ENCODE peak calls at places on chromosomes 13 and 19, in six cellular contexts. L is upper lobe of right lung, H is cardiac muscle cell, I is neural progenitor cell, P is esophagus squamous epithelium, D is breast epithelium. U is an unnamed sample.

GRCh38 chr19:55447421-55448174 is 4.5 kb upstream of the SHISA7 start:
- DNase-seq in L (no peak), H (no peak), I (peak; percentile 68), P (no peak), D (no peak), U (no peak)

GRCh38 chr19:10227215-10227971 is 3.7 kb downstream of the S1PR2 start:
- DNase-seq in L (peak; percentile 63), H (no peak), I (no peak), P (no peak), D (no peak), U (no peak)

GRCh38 chr19:50341091-50341564 is 12.0 kb upstream of the KCNC3 start:
- DNase-seq in L (no peak), H (no peak), I (no peak), P (no peak), D (no peak), U (no peak)

GRCh38 chr19:15587663-15588062 is 27.4 kb upstream of the CYP4F8 start:
- DNase-seq in L (peak; percentile 84), H (no peak), I (no peak), P (no peak), D (no peak), U (no peak)

GRCh38 chr19:33227242-33227650 is 1.6 kb upstream of the SLC7A10 start:
- DNase-seq in L (peak; percentile 84), H (no peak), I (no peak), P (no peak), D (no peak), U (no peak)

GRCh38 chr19:18674616-18675015 is 8.9 kb upstream of the CRTC1 start:
- DNase-seq in L (no peak), H (no peak), I (no peak), P (no peak), D (no peak), U (no peak)

GRCh38 chr13:30466841-30467252 is 1.1 kb upstream of the HMGB1 start:
- DNase-seq in L (no peak), H (no peak), I (no peak), P (no peak), D (no peak), U (no peak)

GRCh38 chr13:75806101-75806500 is 170.0 kb downstream of the LMO7 start:
- DNase-seq in L (no peak), H (peak; percentile 36), I (no peak), P (no peak), D (no peak), U (no peak)

GRCh38 chr19:49799798-49800376 is 13.2 kb downstream of the FUZ start:
- DNase-seq in L (no peak), H (no peak), I (peak; percentile 57), P (no peak), D (no peak), U (no peak)

GRCh38 chr13:41905600-41906254 is 55.2 kb downstream of the VWA8 start:
- DNase-seq in L (no peak), H (peak; percentile 18), I (peak; percentile 35), P (no peak), D (no peak), U (peak; percentile 18)

GRCh38 chr13:30026093-30026492 is 175.7 kb upstream of the UBL3 start:
- DNase-seq in L (no peak), H (no peak), I (no peak), P (no peak), D (no peak), U (no peak)

GRCh38 chr13:78689011-78689410 is 30.1 kb upstream of the OBI1 start:
- DNase-seq in L (no peak), H (peak; percentile 6), I (peak; percentile 36), P (no peak), D (no peak), U (no peak)

GRCh38 chr19:18933297-18933696 is 7.7 kb downstream of the HOMER3 start:
- DNase-seq in L (no peak), H (no peak), I (peak; percentile 26), P (no peak), D (no peak), U (no peak)

GRCh38 chr19:23957660-23958281 is 43.1 kb downstream of the ZNF726 start:
- DNase-seq in L (no peak), H (no peak), I (no peak), P (no peak), D (no peak), U (peak; percentile 46)

GRCh38 chr19:30711296-30711695 is 339.1 kb downstream of the ZNF536 start:
- DNase-seq in L (no peak), H (no peak), I (peak; percentile 52), P (no peak), D (no peak), U (no peak)
- H3K27me3 ChIP-seq in L (peaks cover 29% of the 10 kb centered on the region), H (peaks cover 4% of the 10 kb centered on the region), I (no peaks in the 10 kb centered on the region), P (no peaks in the 10 kb centered on the region), D (no peaks in the 10 kb centered on the region), U (no peaks in the 10 kb centered on the region)

GRCh38 chr19:53971608-53972007 is 8.9 kb downstream of the CACNG8 start:
- DNase-seq in L (no peak), H (no peak), I (no peak), P (no peak), D (no peak), U (no peak)

GRCh38 chr19:53962887-53963435 is at the start of gene CACNG8:
- DNase-seq in L (no peak), H (no peak), I (peak; percentile 56), P (no peak), D (no peak), U (no peak)

GRCh38 chr19:53965091-53965490 is 2.4 kb downstream of the CACNG8 start:
- DNase-seq in L (no peak), H (no peak), I (no peak), P (no peak), D (no peak), U (no peak)

GRCh38 chr19:53969366-53969765 is 6.6 kb downstream of the CACNG8 start:
- DNase-seq in L (no peak), H (no peak), I (no peak), P (no peak), D (no peak), U (no peak)

DNA sequence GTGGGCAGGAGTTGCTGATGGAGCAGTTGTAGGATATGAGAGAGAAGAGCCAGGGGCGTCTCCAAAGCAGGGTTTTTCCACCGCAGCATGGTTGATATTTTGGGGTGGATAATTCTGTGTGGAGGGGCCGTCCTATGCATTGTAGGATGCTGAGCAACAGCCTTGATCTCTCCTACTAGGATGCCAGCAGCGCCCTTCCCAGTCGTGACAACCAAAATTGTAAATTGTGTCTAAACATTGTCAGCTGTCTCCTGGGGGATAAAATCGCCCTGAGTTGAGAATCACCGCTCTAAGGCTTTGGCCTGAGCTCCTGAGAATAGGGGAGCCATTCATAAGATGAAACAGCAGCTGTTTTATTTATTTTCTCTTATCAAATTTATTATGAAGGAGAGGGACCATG is 4.2 kb downstream of the CACNG8 start:
- DNase-seq in L (no peak), H (no peak), I (no peak), P (no peak), D (no peak), U (no peak)
- H3K27ac ChIP-seq in L (no peak overlapping the region), H (no peak overlapping the region), I (no peak overlapping the region), P (no peak overlapping the region), D (no peak overlapping the region), U (no peak overlapping the region)

GRCh38 chr13:32038353-32038752 is 6.8 kb downstream of the FRY start:
- DNase-seq in L (no peak), H (no peak), I (no peak), P (no peak), D (no peak), U (no peak)
- H3K4me1 ChIP-seq in L (peaks cover 10% of the 10 kb centered on the region), H (peaks cover 12% of the 10 kb centered on the region), I (peaks cover 27% of the 10 kb centered on the region), P (no peaks in the 10 kb centered on the region), D (no peaks in the 10 kb centered on the region), U (peaks cover 8% of the 10 kb centered on the region)

DNA sequence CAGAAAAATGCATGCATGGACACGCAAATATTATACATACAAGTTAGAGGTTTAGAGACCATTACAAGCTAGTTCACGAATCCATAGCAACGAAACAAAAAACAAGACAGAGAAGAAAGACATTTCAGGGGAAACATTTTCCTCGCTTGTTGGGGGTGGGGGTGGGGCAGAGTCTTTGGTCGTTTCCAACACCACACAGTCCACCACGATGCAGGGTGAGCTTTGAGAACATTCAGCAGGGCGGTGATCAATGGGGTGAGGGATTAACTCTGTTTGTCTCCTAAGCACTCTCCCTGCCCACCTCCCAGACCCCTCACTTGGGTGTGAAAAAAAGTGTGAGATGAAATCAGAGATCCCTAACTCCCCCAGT is 631 bp downstream of the OXGR1 start:
- DNase-seq in L (no peak), H (no peak), I (peak; percentile 35), P (no peak), D (no peak), U (no peak)
- H3K27me3 ChIP-seq in L (peaks cover 27% of the 10 kb centered on the region), H (peaks cover 63% of the 10 kb centered on the region), I (peaks cover 58% of the 10 kb centered on the region), P (no peaks in the 10 kb centered on the region), D (no peaks in the 10 kb centered on the region), U (peaks cover 61% of the 10 kb centered on the region)

GRCh38 chr13:46615888-46616531 is 63.0 kb downstream of the LRCH1 start:
- DNase-seq in L (no peak), H (no peak), I (no peak), P (no peak), D (no peak), U (no peak)

GRCh38 chr13:46620029-46620428 is 67.1 kb downstream of the LRCH1 start:
- DNase-seq in L (no peak), H (no peak), I (no peak), P (no peak), D (no peak), U (no peak)

GRCh38 chr13:46617382-46617781 is 64.4 kb downstream of the LRCH1 start:
- DNase-seq in L (no peak), H (no peak), I (no peak), P (no peak), D (no peak), U (peak; percentile 40)

GRCh38 chr13:46621133-46621532 is 68.2 kb downstream of the LRCH1 start:
- DNase-seq in L (no peak), H (no peak), I (no peak), P (no peak), D (no peak), U (no peak)

DNA sequence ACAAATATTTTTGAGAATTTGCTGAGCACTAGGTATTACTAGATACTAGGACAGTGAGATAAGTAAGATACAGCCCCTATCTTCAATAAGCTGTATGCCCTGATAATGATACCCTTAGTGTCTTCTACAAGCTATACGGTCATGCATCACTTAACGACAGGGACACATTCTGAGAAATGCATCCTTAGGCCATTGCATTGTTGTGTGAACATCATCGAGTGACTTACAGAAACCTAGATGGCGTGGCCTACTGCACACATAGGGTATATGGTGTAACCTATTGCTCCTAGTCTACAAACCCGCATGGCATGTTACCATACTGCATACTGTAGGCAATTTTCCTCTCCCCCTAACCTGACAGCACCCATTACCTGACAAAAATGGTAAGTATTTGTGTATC is 64.9 kb downstream of the LRCH1 start:
- DNase-seq in L (no peak), H (no peak), I (no peak), P (no peak), D (no peak), U (no peak)
- H3K27ac ChIP-seq in L (no peak overlapping the region), H (no peak overlapping the region), I (no peak overlapping the region), P (peak overlapping the region; percentile 83), D (no peak overlapping the region), U (peak overlapping the region; percentile 15)

U was measured in SJSA1.